ENCODE peak calls at places on chromosome 18, in ten cellular contexts. B is HFF-Myc, M is H9, A is A549, C is MCF 10A, I is HFFc6, X is stomach, T is thoracic aorta, Y is B cell, P is IMR-90. L is an unnamed sample.

GRCh38 chr18:13440277-13441248 is 222.0 kb downstream of the LDLRAD4 start:
- DNase-seq in B (no peak), M (no peak), A (no peak), C (no peak), I (no peak), X (no peak), T (no peak), Y (no peak), P (no peak), L (no peak)

GRCh38 chr18:7921938-7922587 is 354.9 kb downstream of the PTPRM start:
- DNase-seq in B (no peak), M (no peak), A (peak), C (peak), I (peak), X (no peak), T (no peak), Y (no peak), P (peak), L (no peak)

GRCh38 chr18:27704721-27705361 is 472.1 kb downstream of the CDH2 start:
- DNase-seq in B (no peak), M (no peak), A (no peak), C (no peak), I (no peak), X (no peak), T (no peak), Y (no peak), P (no peak), L (no peak)

GRCh38 chr18:12726774-12727550 is 24.1 kb downstream of the PSMG2 start:
- DNase-seq in B (no peak), M (peak), A (peak), C (peak), I (peak), X (peak), T (peak), Y (peak), P (peak), L (no peak)

GRCh38 chr18:46712406-46712805 is 44.4 kb downstream of the ST8SIA5 start:
- DNase-seq in B (peak), M (no peak), A (no peak), C (no peak), I (peak), X (no peak), T (no peak), Y (no peak), P (peak), L (no peak)

GRCh38 chr18:11927497-11927896 is 19.4 kb upstream of the MPPE1 start:
- DNase-seq in B (no peak), M (no peak), A (no peak), C (peak), I (no peak), X (no peak), T (no peak), Y (no peak), P (no peak), L (no peak)

GRCh38 chr18:63994783-63995399 is 25.0 kb downstream of the SERPINB8 start:
- DNase-seq in B (peak), M (peak), A (peak), C (peak), I (peak), X (peak), T (no peak), Y (peak), P (peak), L (peak)

GRCh38 chr18:75360206-75360605 is 67.3 kb downstream of the SMIM21 start:
- DNase-seq in B (no peak), M (no peak), A (no peak), C (no peak), I (no peak), X (no peak), T (no peak), Y (no peak), P (no peak), L (no peak)

GRCh38 chr18:12821408-12821807 is 62.6 kb downstream of the PTPN2 start:
- DNase-seq in B (no peak), M (peak), A (no peak), C (no peak), I (no peak), X (no peak), T (no peak), Y (no peak), P (no peak), L (no peak)

GRCh38 chr18:9838144-9838877 is 47.5 kb upstream of the TXNDC2 start:
- DNase-seq in B (no peak), M (peak), A (peak), C (no peak), I (no peak), X (no peak), T (no peak), Y (no peak), P (no peak), L (no peak)

GRCh38 chr18:46398625-46399024 is 258.4 kb downstream of the LOXHD1 start:
- DNase-seq in B (no peak), M (no peak), A (peak), C (no peak), I (no peak), X (no peak), T (no peak), Y (no peak), P (no peak), L (no peak)

GRCh38 chr18:78085241-78086185 is 835.9 kb downstream of the GALR1 start:
- DNase-seq in B (no peak), M (no peak), A (no peak), C (no peak), I (no peak), X (no peak), T (no peak), Y (no peak), P (no peak), L (no peak)

GRCh38 chr18:23560186-23560585 is 26.1 kb downstream of the NPC1 start:
- DNase-seq in B (no peak), M (no peak), A (no peak), C (no peak), I (no peak), X (no peak), T (no peak), Y (no peak), P (no peak), L (no peak)

GRCh38 chr18:41745166-41746049 is 209.6 kb upstream of the PIK3C3 start:
- DNase-seq in B (no peak), M (peak), A (peak), C (peak), I (peak), X (peak), T (no peak), Y (no peak), P (peak), L (no peak)

GRCh38 chr18:9806905-9807304 is 78.9 kb upstream of the TXNDC2 start:
- DNase-seq in B (no peak), M (no peak), A (no peak), C (no peak), I (no peak), X (no peak), T (no peak), Y (no peak), P (no peak), L (no peak)

GRCh38 chr18:79923896-79924585 is 27.4 kb downstream of the SLC66A2 start:
- DNase-seq in B (no peak), M (no peak), A (no peak), C (no peak), I (no peak), X (peak), T (no peak), Y (peak), P (no peak), L (peak)

GRCh38 chr18:53799134-53799533 is 425.3 kb downstream of the MBD2 start:
- DNase-seq in B (peak), M (no peak), A (no peak), C (peak), I (no peak), X (no peak), T (no peak), Y (no peak), P (no peak), L (no peak)

GRCh38 chr18:79524181-79525078 is 128.7 kb downstream of the NFATC1 start:
- DNase-seq in B (no peak), M (peak), A (no peak), C (no peak), I (no peak), X (no peak), T (no peak), Y (peak), P (no peak), L (no peak)

GRCh38 chr18:11518788-11519685 is 90.4 kb upstream of the SLC35G4 start:
- DNase-seq in B (no peak), M (peak), A (peak), C (peak), I (peak), X (no peak), T (no peak), Y (no peak), P (peak), L (no peak)

GRCh38 chr18:49892148-49892924 is 79.0 kb upstream of the ACAA2 start:
- DNase-seq in B (no peak), M (no peak), A (no peak), C (no peak), I (no peak), X (no peak), T (no peak), Y (no peak), P (peak), L (no peak)

GRCh38 chr18:12305930-12306629 is 2.0 kb upstream of the TUBB6 start:
- DNase-seq in B (no peak), M (peak), A (no peak), C (no peak), I (no peak), X (no peak), T (no peak), Y (no peak), P (peak), L (peak)

GRCh38 chr18:56709463-56709862 is 58.3 kb downstream of the WDR7 start:
- DNase-seq in B (peak), M (no peak), A (peak), C (peak), I (peak), X (no peak), T (no peak), Y (no peak), P (peak), L (no peak)

GRCh38 chr18:42712065-42712464 is 403.4 kb downstream of the RIT2 start:
- DNase-seq in B (no peak), M (no peak), A (no peak), C (no peak), I (no peak), X (no peak), T (no peak), Y (no peak), P (no peak), L (no peak)

GRCh38 chr18:58781627-58782194 is 83.0 kb upstream of the ZNF532 start:
- DNase-seq in B (peak), M (peak), A (peak), C (peak), I (peak), X (peak), T (peak), Y (peak), P (peak), L (peak)

GRCh38 chr18:8785855-8786765 is 80.8 kb downstream of the MTCL1 start:
- DNase-seq in B (no peak), M (no peak), A (no peak), C (no peak), I (no peak), X (no peak), T (no peak), Y (no peak), P (no peak), L (no peak)

GRCh38 chr18:78268226-78268625 is 711.4 kb upstream of the SALL3 start:
- DNase-seq in B (no peak), M (no peak), A (no peak), C (no peak), I (no peak), X (no peak), T (no peak), Y (no peak), P (no peak), L (no peak)

GRCh38 chr18:49880656-49881055 is 67.3 kb upstream of the ACAA2 start:
- DNase-seq in B (no peak), M (no peak), A (no peak), C (no peak), I (no peak), X (no peak), T (no peak), Y (no peak), P (no peak), L (no peak)

GRCh38 chr18:28359177-28359576 is 182.2 kb upstream of the CDH2 start:
- DNase-seq in B (no peak), M (no peak), A (no peak), C (peak), I (no peak), X (no peak), T (no peak), Y (no peak), P (no peak), L (no peak)

GRCh38 chr18:9334351-9335254 is at the start of gene TWSG1:
- DNase-seq in B (peak), M (peak), A (peak), C (peak), I (peak), X (peak), T (peak), Y (peak), P (peak), L (peak)

GRCh38 chr18:75915941-75916640 is 488.6 kb upstream of the SMIM21 start:
- DNase-seq in B (no peak), M (peak), A (no peak), C (no peak), I (no peak), X (no peak), T (no peak), Y (no peak), P (no peak), L (no peak)

GRCh38 chr18:10378688-10379465 is 75.6 kb upstream of the APCDD1 start:
- DNase-seq in B (peak), M (no peak), A (no peak), C (no peak), I (peak), X (no peak), T (no peak), Y (no peak), P (peak), L (no peak)

GRCh38 chr18:13362051-13362450 is 143.5 kb downstream of the LDLRAD4 start:
- DNase-seq in B (no peak), M (no peak), A (no peak), C (no peak), I (no peak), X (no peak), T (no peak), Y (no peak), P (no peak), L (no peak)

GRCh38 chr18:22710628-22711380 is 222.3 kb upstream of the RBBP8 start:
- DNase-seq in B (no peak), M (no peak), A (peak), C (peak), I (no peak), X (peak), T (peak), Y (no peak), P (peak), L (peak)

GRCh38 chr18:48643262-48643661 is 104.4 kb downstream of the CTIF start:
- DNase-seq in B (no peak), M (no peak), A (no peak), C (no peak), I (no peak), X (no peak), T (no peak), Y (no peak), P (peak), L (no peak)

GRCh38 chr18:48645427-48646002 is 106.7 kb downstream of the CTIF start:
- DNase-seq in B (no peak), M (no peak), A (no peak), C (no peak), I (no peak), X (no peak), T (no peak), Y (no peak), P (no peak), L (no peak)

GRCh38 chr18:48644029-48644428 is 105.2 kb downstream of the CTIF start:
- DNase-seq in B (no peak), M (no peak), A (no peak), C (no peak), I (no peak), X (no peak), T (no peak), Y (no peak), P (no peak), L (no peak)

DNA sequence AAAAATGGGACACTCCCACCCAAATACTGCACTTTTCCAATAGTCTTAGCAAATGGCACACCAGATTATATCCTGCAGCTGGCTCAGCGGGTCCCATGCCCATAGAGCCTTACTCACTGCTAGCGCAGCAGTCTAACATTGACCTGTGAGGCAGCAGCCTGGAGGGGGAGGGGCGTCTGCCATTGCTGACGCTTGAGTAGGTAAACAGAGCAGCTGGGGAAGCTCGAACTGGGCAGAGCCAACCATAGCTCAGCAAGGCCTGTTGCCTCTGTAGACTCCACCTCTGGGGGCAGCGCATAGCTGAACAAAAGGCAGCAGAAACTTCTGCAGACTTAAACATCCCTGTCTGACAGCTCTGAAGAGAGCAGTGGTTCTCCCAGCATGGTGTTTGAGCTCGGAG is 110.4 kb downstream of the CTIF start:
- DNase-seq in B (no peak), M (peak), A (no peak), C (no peak), I (no peak), X (no peak), T (no peak), Y (no peak), P (no peak), L (no peak)
- TF ChIP-seq CTCF in B (no peak), M (peak), A (no peak), C (no peak), I (peak), X (no peak), T (no peak), Y (no peak), P (no peak), L (no peak)

DNA sequence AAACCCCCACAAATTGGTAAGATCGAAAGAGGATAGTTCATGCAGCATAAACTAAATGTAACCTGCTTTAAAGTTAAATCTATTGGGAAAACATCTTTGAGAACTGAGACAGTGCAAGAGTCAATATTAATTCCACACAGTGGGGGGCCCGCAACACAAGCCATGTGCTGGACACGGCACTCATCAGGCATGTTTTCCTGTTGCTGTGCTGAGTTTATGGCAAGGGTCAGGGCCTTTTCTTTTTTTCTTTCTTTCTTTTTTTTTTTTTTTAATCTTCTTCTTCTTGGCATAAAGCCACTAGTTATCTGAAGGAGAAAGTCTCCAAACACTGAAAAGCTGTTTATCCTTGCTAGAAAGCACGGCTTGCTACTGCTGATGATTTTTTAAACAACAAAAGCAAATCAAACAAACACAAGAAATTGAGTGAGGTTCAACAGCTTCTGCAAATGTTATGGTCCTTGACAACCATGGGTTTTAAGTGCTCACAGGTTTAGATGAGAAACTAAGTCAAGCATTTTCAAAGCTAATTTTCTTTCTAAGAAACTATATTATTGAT is 252.1 kb downstream of the ZNF521 start:
- DNase-seq in B (no peak), M (no peak), A (no peak), C (no peak), I (peak), X (no peak), T (no peak), Y (no peak), P (peak), L (no peak)
- TF ChIP-seq CTCF in B (no peak), M (no peak), A (no peak), C (no peak), I (no peak), X (no peak), T (no peak), Y (no peak), P (peak), L (no peak)

DNA sequence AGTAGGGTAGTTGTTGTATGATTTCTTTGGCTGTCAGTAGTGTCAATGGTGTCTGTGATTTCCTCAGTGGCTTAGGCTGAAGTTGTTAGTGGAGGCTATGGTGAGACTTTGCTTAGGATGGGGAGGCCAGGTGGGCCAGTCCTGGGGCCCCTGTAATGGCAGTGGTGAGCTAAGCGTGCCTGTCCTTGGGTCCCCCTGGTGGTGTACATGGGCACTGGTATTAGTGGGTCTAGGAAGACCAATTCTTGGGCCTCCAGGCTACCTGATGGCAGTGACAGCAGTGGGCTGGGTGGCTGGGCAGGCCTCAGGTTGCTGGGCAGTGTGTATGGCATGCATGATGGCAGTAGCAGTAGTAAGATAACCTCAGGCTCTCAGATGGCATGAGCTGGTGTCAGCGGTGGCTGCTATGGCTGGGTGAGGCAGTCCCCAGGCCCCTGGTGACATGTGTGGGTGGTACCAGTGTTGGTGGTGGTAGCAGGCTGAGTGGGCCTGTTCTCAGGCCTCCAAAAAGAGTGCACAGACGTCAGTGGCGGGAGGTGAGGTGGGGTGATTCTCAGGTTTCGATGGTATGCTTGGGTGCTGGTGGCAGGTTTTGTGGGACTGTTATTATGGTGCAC is 103.2 kb downstream of the KLHL14 start:
- DNase-seq in B (no peak), M (peak), A (peak), C (no peak), I (no peak), X (no peak), T (no peak), Y (no peak), P (no peak), L (no peak)
- TF ChIP-seq CTCF in B (peak), M (peak), A (no peak), C (peak), I (no peak), X (no peak), T (no peak), Y (no peak), P (no peak), L (no peak)

GRCh38 chr18:74082476-74083070 is 65.1 kb downstream of the FBXO15 start:
- DNase-seq in B (no peak), M (peak), A (peak), C (peak), I (peak), X (peak), T (no peak), Y (peak), P (peak), L (no peak)
- TF ChIP-seq CTCF in B (peak), M (peak), A (peak), C (peak), I (peak), X (no peak), T (no peak), Y (peak), P (peak), L (no peak)

L was measured in omental fat pad.